ENCODE peak calls at places on chromosomes 16 and 17, in eight cellular contexts. W is neural progenitor cell, J is HCT116, L is GM23248, Q is OCI-LY7, N is hepatocyte, B is PC-3, Y is SK-N-SH. R is an unnamed sample.

GRCh38 chr17:17849147-17849820 is 12.5 kb upstream of the SREBF1 start:
- DNase-seq in W (no peak), J (no peak), L (peak), Q (no peak), N (no peak), B (no peak), Y (no peak), R (no peak)

GRCh38 chr17:11499881-11500280 is 98.4 kb upstream of the DNAH9 start:
- DNase-seq in W (no peak), J (no peak), L (no peak), Q (no peak), N (no peak), B (no peak), Y (no peak), R (no peak)

GRCh38 chr16:82658796-82659195 is 32.0 kb downstream of the CDH13 start:
- DNase-seq in W (no peak), J (no peak), L (no peak), Q (no peak), N (no peak), B (no peak), Y (no peak), R (no peak)

GRCh38 chr17:72445055-72445991 is 324.5 kb downstream of the SOX9 start:
- DNase-seq in W (no peak), J (no peak), L (no peak), Q (no peak), N (peak), B (no peak), Y (no peak), R (no peak)

GRCh38 chr17:82897514-82898249 is 57.9 kb upstream of the ZNF750 start:
- DNase-seq in W (no peak), J (no peak), L (no peak), Q (no peak), N (no peak), B (no peak), Y (no peak), R (no peak)

GRCh38 chr16:78098544-78099371 is 696 bp upstream of the WWOX start:
- DNase-seq in W (no peak), J (no peak), L (no peak), Q (no peak), N (no peak), B (no peak), Y (no peak), R (no peak)

GRCh38 chr17:8481089-8481488 is 45.4 kb downstream of the NDEL1 start:
- DNase-seq in W (no peak), J (no peak), L (no peak), Q (no peak), N (no peak), B (no peak), Y (no peak), R (no peak)

GRCh38 chr16:2147378-2147777 is 1.0 kb upstream of the RAB26 start:
- DNase-seq in W (no peak), J (no peak), L (no peak), Q (no peak), N (no peak), B (no peak), Y (no peak), R (no peak)

GRCh38 chr16:84543931-84544776 is 39.7 kb upstream of the MEAK7 start:
- DNase-seq in W (no peak), J (no peak), L (peak), Q (no peak), N (no peak), B (no peak), Y (no peak), R (no peak)

GRCh38 chr16:67514382-67514828 is 14.2 kb upstream of the RIPOR1 start:
- DNase-seq in W (peak), J (peak), L (peak), Q (peak), N (peak), B (peak), Y (peak), R (peak)

GRCh38 chr16:47886631-47887415 is 269.0 kb downstream of the ABCC12 start:
- DNase-seq in W (peak), J (no peak), L (no peak), Q (no peak), N (no peak), B (no peak), Y (no peak), R (no peak)

GRCh38 chr17:44736551-44737240 is 22.1 kb upstream of the ADAM11 start:
- DNase-seq in W (no peak), J (no peak), L (no peak), Q (no peak), N (no peak), B (no peak), Y (no peak), R (no peak)

GRCh38 chr17:79388556-79389295 is 222.1 kb downstream of the RBFOX3 start:
- DNase-seq in W (peak), J (peak), L (peak), Q (peak), N (peak), B (peak), Y (peak), R (peak)

GRCh38 chr17:18111330-18111971 is 2.9 kb downstream of the MYO15A start:
- DNase-seq in W (no peak), J (no peak), L (no peak), Q (no peak), N (no peak), B (no peak), Y (no peak), R (no peak)

GRCh38 chr16:12951392-12951791 is 50.0 kb downstream of the SHISA9 start:
- DNase-seq in W (no peak), J (no peak), L (no peak), Q (peak), N (no peak), B (no peak), Y (no peak), R (peak)

GRCh38 chr16:53433930-53434435 is 288 bp upstream of the RBL2 start:
- DNase-seq in W (no peak), J (peak), L (no peak), Q (peak), N (peak), B (peak), Y (no peak), R (no peak)

GRCh38 chr16:58411336-58411735 is 19.1 kb downstream of the GINS3 start:
- DNase-seq in W (no peak), J (no peak), L (no peak), Q (no peak), N (no peak), B (no peak), Y (no peak), R (no peak)

GRCh38 chr16:8905168-8905762 is 23.1 kb downstream of the LITAFD start:
- DNase-seq in W (peak), J (peak), L (peak), Q (peak), N (peak), B (peak), Y (peak), R (peak)

GRCh38 chr17:73401911-73402310 is 90.1 kb upstream of the CDC42EP4 start:
- DNase-seq in W (peak), J (no peak), L (no peak), Q (no peak), N (no peak), B (no peak), Y (peak), R (peak)

GRCh38 chr16:69039333-69039941 is 66.0 kb upstream of the HAS3 start:
- DNase-seq in W (no peak), J (no peak), L (no peak), Q (no peak), N (no peak), B (peak), Y (no peak), R (no peak)

GRCh38 chr17:56890906-56891674 is 22.8 kb downstream of the TRIM25 start:
- DNase-seq in W (no peak), J (no peak), L (no peak), Q (no peak), N (no peak), B (no peak), Y (no peak), R (no peak)

GRCh38 chr17:17295141-17295540 is 8.0 kb upstream of the NT5M start:
- DNase-seq in W (no peak), J (no peak), L (no peak), Q (no peak), N (no peak), B (no peak), Y (no peak), R (no peak)

GRCh38 chr17:2977157-2977556 is 86.2 kb downstream of the OR1D5 start:
- DNase-seq in W (no peak), J (no peak), L (no peak), Q (no peak), N (no peak), B (no peak), Y (no peak), R (no peak)
- TF ChIP-seq EZH2phosphoT487 in W (no peak), J (no peak), L (no peak), Q (no peak), N (no peak), B (no peak), Y (no peak), R (no peak)

DNA sequence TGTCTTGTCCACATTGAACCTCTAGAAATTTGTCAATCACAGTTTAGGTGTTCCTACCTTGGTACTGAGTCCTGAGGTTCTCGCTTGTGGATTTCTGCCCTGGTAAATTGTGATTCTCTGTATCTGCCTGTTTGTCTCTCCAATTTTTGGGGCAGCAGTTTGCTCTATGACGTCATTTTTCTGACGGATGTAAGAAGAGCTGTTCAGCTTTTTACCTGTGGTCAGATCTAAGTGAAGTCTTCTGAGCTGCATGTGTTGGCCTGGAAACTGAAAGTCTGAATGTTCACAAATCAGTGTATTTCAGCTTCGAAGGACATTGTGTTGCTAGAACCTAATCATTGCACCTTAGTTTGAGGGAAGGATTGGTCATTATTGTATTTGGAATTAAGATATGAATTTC is 63.4 kb downstream of the BCAS3 start:
- DNase-seq in W (no peak), J (no peak), L (no peak), Q (no peak), N (no peak), B (no peak), Y (no peak), R (no peak)
- TF ChIP-seq EZH2phosphoT487 in W (no peak), J (no peak), L (no peak), Q (no peak), N (no peak), B (no peak), Y (no peak), R (no peak)

GRCh38 chr17:68981288-68981687 is 26.1 kb upstream of the ABCA8 start:
- DNase-seq in W (no peak), J (no peak), L (peak), Q (no peak), N (no peak), B (peak), Y (no peak), R (no peak)
- TF ChIP-seq EZH2phosphoT487 in W (no peak), J (no peak), L (no peak), Q (no peak), N (no peak), B (no peak), Y (no peak), R (no peak)

DNA sequence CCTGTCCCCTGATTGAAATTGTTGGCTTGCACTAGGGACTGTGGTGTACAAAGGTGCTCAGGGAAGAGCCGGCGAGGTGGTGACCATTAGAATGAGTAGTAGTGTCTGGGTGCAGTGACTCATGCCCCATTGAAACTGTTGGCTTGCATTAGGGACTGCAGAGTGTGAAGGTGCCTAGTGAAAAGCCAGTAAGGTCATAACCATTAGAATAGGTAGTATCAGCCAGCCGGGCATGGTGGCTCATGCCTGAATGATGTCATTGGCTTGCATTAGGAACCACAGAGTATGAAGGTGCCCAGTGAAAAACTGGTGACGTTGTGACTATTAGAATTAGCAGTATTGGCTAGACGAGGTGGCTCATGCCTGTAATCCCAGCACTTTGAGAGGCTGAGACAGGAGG is 78.9 kb downstream of the ABCC6 start:
- DNase-seq in W (no peak), J (no peak), L (peak), Q (no peak), N (no peak), B (peak), Y (no peak), R (no peak)
- TF ChIP-seq EZH2phosphoT487 in W (no peak), J (no peak), L (no peak), Q (no peak), N (no peak), B (no peak), Y (no peak), R (no peak)

GRCh38 chr17:69254187-69254586 is 25.6 kb upstream of the ABCA10 start:
- DNase-seq in W (no peak), J (no peak), L (peak), Q (no peak), N (no peak), B (no peak), Y (no peak), R (no peak)
- TF ChIP-seq EZH2phosphoT487 in W (no peak), J (no peak), L (no peak), Q (no peak), N (no peak), B (no peak), Y (no peak), R (no peak)

GRCh38 chr17:48544356-48545021 is 420 bp downstream of the HOXB2 start:
- DNase-seq in W (peak), J (no peak), L (peak), Q (no peak), N (peak), B (no peak), Y (no peak), R (peak)
- TF ChIP-seq EZH2phosphoT487 in W (peak), J (no peak), L (no peak), Q (no peak), N (no peak), B (no peak), Y (no peak), R (no peak)